ENCODE peak calls at places on chromosomes 7 and 10, in ten cellular contexts. One of them, this sample, is unnamed.

GRCh38 chr10:125102216-125102615 is 58.1 kb downstream of the CTBP2 start:
- DNase-seq in nucleus accumbens: no peak
- DNase-seq in T-helper 1 cell: no peak
- DNase-seq in WTC11: no peak
- DNase-seq in germinal center: no peak
- DNase-seq in A549: no peak
- DNase-seq in T-helper 9 cell: no peak
- DNase-seq in naive thymus-derived CD4-positive, alpha-beta T cell: no peak
- DNase-seq in stimulated activated CD4-positive, alpha-beta T cell treated with anti-CD3 and anti-CD28 coated beads, Interleukin-4, amount 100 ng/mL, for 4 hours: no peak
- DNase-seq in RCC 7860: no peak
- DNase-seq in this sample: no peak

GRCh38 chr10:80277567-80278250 is 11.7 kb downstream of the MAT1A start:
- DNase-seq in WTC11: no peak
- DNase-seq in naive thymus-derived CD4-positive, alpha-beta T cell: no peak
- DNase-seq in T-helper 9 cell: no peak
- DNase-seq in germinal center: no peak
- DNase-seq in A549: no peak
- DNase-seq in stimulated activated CD4-positive, alpha-beta T cell treated with anti-CD3 and anti-CD28 coated beads, Interleukin-4, amount 100 ng/mL, for 4 hours: no peak
- DNase-seq in nucleus accumbens: no peak
- DNase-seq in T-helper 1 cell: no peak
- DNase-seq in RCC 7860: no peak
- DNase-seq in this sample: peak

GRCh38 chr7:11181590-11181989 is 207.9 kb downstream of the PHF14 start:
- DNase-seq in WTC11: no peak
- DNase-seq in naive thymus-derived CD4-positive, alpha-beta T cell: no peak
- DNase-seq in A549: no peak
- DNase-seq in nucleus accumbens: no peak
- DNase-seq in RCC 7860: no peak
- DNase-seq in T-helper 9 cell: no peak
- DNase-seq in T-helper 1 cell: no peak
- DNase-seq in stimulated activated CD4-positive, alpha-beta T cell treated with anti-CD3 and anti-CD28 coated beads, Interleukin-4, amount 100 ng/mL, for 4 hours: no peak
- DNase-seq in germinal center: no peak
- DNase-seq in this sample: no peak

GRCh38 chr10:32210306-32211045 is 136.5 kb downstream of the EPC1 start:
- DNase-seq in stimulated activated CD4-positive, alpha-beta T cell treated with anti-CD3 and anti-CD28 coated beads, Interleukin-4, amount 100 ng/mL, for 4 hours: no peak
- DNase-seq in T-helper 9 cell: no peak
- DNase-seq in A549: peak
- DNase-seq in nucleus accumbens: no peak
- DNase-seq in RCC 7860: peak
- DNase-seq in T-helper 1 cell: no peak
- DNase-seq in WTC11: peak
- DNase-seq in germinal center: peak
- DNase-seq in naive thymus-derived CD4-positive, alpha-beta T cell: no peak
- DNase-seq in this sample: peak

GRCh38 chr7:94375713-94376112 is 19.0 kb upstream of the COL1A2 start:
- DNase-seq in germinal center: no peak
- DNase-seq in naive thymus-derived CD4-positive, alpha-beta T cell: no peak
- DNase-seq in T-helper 9 cell: no peak
- DNase-seq in RCC 7860: no peak
- DNase-seq in stimulated activated CD4-positive, alpha-beta T cell treated with anti-CD3 and anti-CD28 coated beads, Interleukin-4, amount 100 ng/mL, for 4 hours: no peak
- DNase-seq in T-helper 1 cell: no peak
- DNase-seq in WTC11: no peak
- DNase-seq in A549: no peak
- DNase-seq in nucleus accumbens: no peak
- DNase-seq in this sample: no peak

GRCh38 chr10:89364533-89364932 is 13.3 kb upstream of the IFIT1B start:
- DNase-seq in WTC11: no peak
- DNase-seq in naive thymus-derived CD4-positive, alpha-beta T cell: no peak
- DNase-seq in RCC 7860: no peak
- DNase-seq in germinal center: no peak
- DNase-seq in stimulated activated CD4-positive, alpha-beta T cell treated with anti-CD3 and anti-CD28 coated beads, Interleukin-4, amount 100 ng/mL, for 4 hours: no peak
- DNase-seq in nucleus accumbens: no peak
- DNase-seq in T-helper 1 cell: no peak
- DNase-seq in T-helper 9 cell: no peak
- DNase-seq in A549: no peak
- DNase-seq in this sample: no peak

GRCh38 chr7:21971780-21972396 is 26.2 kb upstream of the CDCA7L start:
- DNase-seq in nucleus accumbens: no peak
- DNase-seq in naive thymus-derived CD4-positive, alpha-beta T cell: no peak
- DNase-seq in germinal center: no peak
- DNase-seq in WTC11: no peak
- DNase-seq in A549: no peak
- DNase-seq in RCC 7860: no peak
- DNase-seq in T-helper 1 cell: no peak
- DNase-seq in stimulated activated CD4-positive, alpha-beta T cell treated with anti-CD3 and anti-CD28 coated beads, Interleukin-4, amount 100 ng/mL, for 4 hours: no peak
- DNase-seq in T-helper 9 cell: no peak
- DNase-seq in this sample: peak

GRCh38 chr7:131895541-131896173 is 339.2 kb upstream of the PODXL start:
- DNase-seq in WTC11: no peak
- DNase-seq in T-helper 1 cell: no peak
- DNase-seq in naive thymus-derived CD4-positive, alpha-beta T cell: no peak
- DNase-seq in T-helper 9 cell: no peak
- DNase-seq in stimulated activated CD4-positive, alpha-beta T cell treated with anti-CD3 and anti-CD28 coated beads, Interleukin-4, amount 100 ng/mL, for 4 hours: no peak
- DNase-seq in RCC 7860: peak
- DNase-seq in germinal center: no peak
- DNase-seq in A549: peak
- DNase-seq in nucleus accumbens: no peak
- DNase-seq in this sample: no peak

GRCh38 chr7:26291251-26291650 is 411 bp upstream of the SNX10 start:
- DNase-seq in nucleus accumbens: no peak
- DNase-seq in naive thymus-derived CD4-positive, alpha-beta T cell: no peak
- DNase-seq in WTC11: no peak
- DNase-seq in RCC 7860: no peak
- DNase-seq in germinal center: no peak
- DNase-seq in A549: no peak
- DNase-seq in stimulated activated CD4-positive, alpha-beta T cell treated with anti-CD3 and anti-CD28 coated beads, Interleukin-4, amount 100 ng/mL, for 4 hours: no peak
- DNase-seq in T-helper 9 cell: no peak
- DNase-seq in T-helper 1 cell: no peak
- DNase-seq in this sample: peak

GRCh38 chr10:132850246-132850645 is 64.3 kb upstream of the NKX6-2 start:
- DNase-seq in stimulated activated CD4-positive, alpha-beta T cell treated with anti-CD3 and anti-CD28 coated beads, Interleukin-4, amount 100 ng/mL, for 4 hours: no peak
- DNase-seq in A549: no peak
- DNase-seq in WTC11: peak
- DNase-seq in T-helper 1 cell: no peak
- DNase-seq in nucleus accumbens: no peak
- DNase-seq in naive thymus-derived CD4-positive, alpha-beta T cell: no peak
- DNase-seq in germinal center: no peak
- DNase-seq in T-helper 9 cell: no peak
- DNase-seq in RCC 7860: no peak
- DNase-seq in this sample: no peak

GRCh38 chr10:97466755-97467154 is 20.8 kb downstream of the ZDHHC16 start:
- DNase-seq in WTC11: no peak
- DNase-seq in T-helper 9 cell: no peak
- DNase-seq in nucleus accumbens: no peak
- DNase-seq in RCC 7860: peak
- DNase-seq in A549: no peak
- DNase-seq in stimulated activated CD4-positive, alpha-beta T cell treated with anti-CD3 and anti-CD28 coated beads, Interleukin-4, amount 100 ng/mL, for 4 hours: no peak
- DNase-seq in naive thymus-derived CD4-positive, alpha-beta T cell: no peak
- DNase-seq in T-helper 1 cell: no peak
- DNase-seq in germinal center: no peak
- DNase-seq in this sample: no peak

GRCh38 chr7:26183545-26184282 is 16.8 kb downstream of the HNRNPA2B1 start:
- DNase-seq in T-helper 9 cell: no peak
- DNase-seq in T-helper 1 cell: no peak
- DNase-seq in A549: no peak
- DNase-seq in naive thymus-derived CD4-positive, alpha-beta T cell: no peak
- DNase-seq in germinal center: no peak
- DNase-seq in RCC 7860: no peak
- DNase-seq in nucleus accumbens: no peak
- DNase-seq in stimulated activated CD4-positive, alpha-beta T cell treated with anti-CD3 and anti-CD28 coated beads, Interleukin-4, amount 100 ng/mL, for 4 hours: no peak
- DNase-seq in WTC11: no peak
- DNase-seq in this sample: peak